ENCODE peak calls at places on chromosomes 2 and 18, in five cellular contexts. Q, L, T, O and Z are unnamed samples.

GRCh38 chr2:72561621-72562318 is 264.1 kb downstream of the EXOC6B start:
- DNase-seq in Q (no peak), L (no peak), T (no peak), O (peak; percentile 48), Z (no peak)

GRCh38 chr2:220704810-220705209 is 867.3 kb downstream of the EPHA4 start:
- DNase-seq in Q (no peak), L (no peak), T (no peak), O (no peak), Z (no peak)

GRCh38 chr2:156322681-156323211 is 9.8 kb downstream of the NR4A2 start:
- DNase-seq in Q (no peak), L (no peak), T (no peak), O (no peak), Z (no peak)

GRCh38 chr2:146597291-146597690 is 1247.5 kb upstream of the ACVR2A start:
- DNase-seq in Q (no peak), L (no peak), T (no peak), O (no peak), Z (no peak)

GRCh38 chr2:45318675-45319074 is 292.4 kb downstream of the SRBD1 start:
- DNase-seq in Q (no peak), L (no peak), T (no peak), O (no peak), Z (no peak)

GRCh38 chr18:12947355-12948054 is at the start of gene SEH1L:
- DNase-seq in Q (peak; percentile 98), L (peak; percentile 89), T (peak; percentile 100), O (peak; percentile 87), Z (peak; percentile 99)

GRCh38 chr2:70086278-70086837 is 919 bp upstream of the PCBP1 start:
- DNase-seq in Q (peak; percentile 90), L (peak; percentile 77), T (peak; percentile 87), O (peak; percentile 96), Z (peak; percentile 93)

GRCh38 chr18:25055076-25055475 is 296.9 kb downstream of the ZNF521 start:
- DNase-seq in Q (no peak), L (no peak), T (no peak), O (no peak), Z (no peak)

GRCh38 chr18:10306779-10307178 is 147.7 kb upstream of the APCDD1 start:
- DNase-seq in Q (no peak), L (no peak), T (no peak), O (no peak), Z (no peak)

GRCh38 chr2:66281980-66282379 is 152.9 kb upstream of the MEIS1 start:
- DNase-seq in Q (no peak), L (no peak), T (no peak), O (no peak), Z (no peak)

GRCh38 chr2:38146917-38147307 is 71.0 kb upstream of the CYP1B1 start:
- DNase-seq in Q (peak; percentile 65), L (peak; percentile 78), T (no peak), O (peak; percentile 25), Z (no peak)

GRCh38 chr2:110874565-110875383 is 142.4 kb downstream of the ACOXL start:
- DNase-seq in Q (peak; percentile 16), L (peak; percentile 75), T (no peak), O (no peak), Z (no peak)

GRCh38 chr2:39059366-39059952 is 61.4 kb downstream of the SOS1 start:
- DNase-seq in Q (peak; percentile 13), L (no peak), T (no peak), O (peak; percentile 62), Z (no peak)

GRCh38 chr2:217895070-217895635 is 107.6 kb downstream of the TNS1 start:
- DNase-seq in Q (no peak), L (no peak), T (no peak), O (no peak), Z (no peak)

GRCh38 chr18:21604711-21605110 is 4.2 kb upstream of the ESCO1 start:
- DNase-seq in Q (no peak), L (no peak), T (no peak), O (no peak), Z (no peak)

GRCh38 chr18:62948788-62949187 is 233.4 kb downstream of the PHLPP1 start:
- DNase-seq in Q (no peak), L (no peak), T (no peak), O (no peak), Z (no peak)

GRCh38 chr18:55880617-55881016 is 292.6 kb upstream of the TCF4 start:
- DNase-seq in Q (no peak), L (no peak), T (no peak), O (no peak), Z (no peak)

GRCh38 chr18:9617006-9617542 is 2.7 kb upstream of the PPP4R1 start:
- DNase-seq in Q (no peak), L (no peak), T (no peak), O (no peak), Z (no peak)

GRCh38 chr18:2482711-2483475 is 88.4 kb downstream of the METTL4 start:
- DNase-seq in Q (no peak), L (no peak), T (no peak), O (no peak), Z (no peak)

GRCh38 chr2:64323192-64323591 is 130.8 kb upstream of the LGALSL start:
- DNase-seq in Q (no peak), L (no peak), T (no peak), O (no peak), Z (no peak)

GRCh38 chr2:98761267-98761781 is 30.4 kb upstream of the MGAT4A start:
- DNase-seq in Q (no peak), L (no peak), T (no peak), O (peak; percentile 33), Z (no peak)

GRCh38 chr2:127208313-127208712 is 11.8 kb downstream of the CYP27C1 start:
- DNase-seq in Q (no peak), L (no peak), T (peak; percentile 45), O (no peak), Z (no peak)

GRCh38 chr18:3213231-3214059 is 6.3 kb downstream of the MYOM1 start:
- DNase-seq in Q (no peak), L (no peak), T (no peak), O (no peak), Z (no peak)

DNA sequence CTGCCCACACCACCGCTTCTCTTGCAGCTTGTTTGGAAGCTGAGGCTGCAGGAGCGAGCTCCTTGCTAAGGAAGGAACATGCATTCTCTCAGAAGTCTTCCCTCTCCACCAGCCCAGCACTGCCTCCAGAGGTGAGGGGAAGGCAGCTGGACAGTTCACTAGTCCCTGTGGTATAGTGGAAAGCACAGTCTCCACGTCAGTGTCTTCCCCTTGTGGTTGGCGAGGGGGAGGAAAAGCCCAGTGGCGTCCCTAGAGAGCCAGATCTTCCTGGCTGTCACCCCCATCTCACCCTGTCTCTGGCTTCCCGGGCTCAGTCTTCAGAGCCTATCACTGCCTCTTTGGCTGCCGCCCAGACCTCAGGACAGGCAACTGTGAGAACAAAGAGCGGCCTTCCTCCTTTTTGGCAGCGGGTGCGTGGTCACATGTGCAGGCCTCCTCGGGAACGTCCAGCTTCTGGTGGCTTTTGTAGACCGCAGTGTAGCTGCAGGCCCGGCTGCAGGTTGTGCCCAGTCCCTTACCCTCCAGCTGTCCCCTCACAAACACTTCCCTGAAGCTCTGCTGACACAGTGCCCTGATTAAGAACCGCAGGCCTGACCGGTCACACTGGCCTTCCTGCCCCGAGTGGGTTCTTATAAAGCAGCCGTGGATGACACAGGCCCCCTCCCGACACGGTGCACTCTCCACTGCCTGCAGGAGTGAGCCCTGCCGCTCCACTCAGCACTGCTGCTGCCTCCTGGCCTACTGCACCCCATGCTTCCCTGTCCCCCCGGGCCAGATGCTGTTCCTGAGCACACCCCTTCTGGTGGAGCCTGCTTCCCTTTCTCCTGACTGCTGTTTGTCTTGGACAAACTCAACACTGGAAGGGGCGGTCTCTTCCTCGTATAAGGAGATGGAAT is 90.9 kb downstream of the RNF144A start:
- DNase-seq in Q (peak; percentile 88), L (peak; percentile 16), T (peak; percentile 87), O (no peak), Z (no peak)
- H3K4me3 ChIP-seq in Q (no peak overlapping the region), L (no peak overlapping the region), T (no peak overlapping the region), O (no peak overlapping the region), Z (no peak overlapping the region)

GRCh38 chr2:31426096-31426495 is 11.6 kb upstream of the XDH start:
- DNase-seq in Q (no peak), L (no peak), T (no peak), O (no peak), Z (no peak)

GRCh38 chr2:31421634-31422033 is 7.1 kb upstream of the XDH start:
- DNase-seq in Q (no peak), L (no peak), T (no peak), O (no peak), Z (no peak)

GRCh38 chr2:31419386-31419785 is 4.8 kb upstream of the XDH start:
- DNase-seq in Q (no peak), L (no peak), T (no peak), O (no peak), Z (no peak)

GRCh38 chr2:31415421-31415820 is 879 bp upstream of the XDH start:
- DNase-seq in Q (no peak), L (no peak), T (no peak), O (no peak), Z (no peak)

DNA sequence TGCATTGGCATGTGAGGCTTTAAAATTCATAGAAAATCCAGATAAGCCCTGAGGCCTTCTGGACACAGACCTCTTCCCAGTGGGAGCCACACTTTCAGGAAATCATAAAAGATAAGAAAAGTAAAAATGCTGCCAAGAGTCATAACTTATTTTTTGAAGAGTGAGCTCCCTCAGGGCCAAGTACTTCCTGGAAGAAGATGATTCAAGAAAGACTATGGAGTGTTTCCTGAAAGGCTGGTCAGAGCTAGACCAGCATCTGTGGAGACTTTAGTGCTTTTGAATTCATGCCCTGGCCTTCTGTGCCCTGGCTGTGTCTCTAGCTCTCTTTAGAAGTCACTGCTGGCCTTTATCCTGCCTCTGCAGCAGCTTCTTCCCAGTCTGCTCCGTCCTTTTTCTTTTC is 6.4 kb upstream of the XDH start:
- DNase-seq in Q (no peak), L (no peak), T (no peak), O (no peak), Z (no peak)
- TF ChIP-seq POLR2AphosphoS5 in Q (no peak), L (no peak), T (no peak), O (no peak), Z (no peak)

GRCh38 chr18:36496022-36496421 is 198.5 kb downstream of the FHOD3 start:
- DNase-seq in Q (no peak), L (no peak), T (no peak), O (no peak), Z (no peak)

GRCh38 chr18:36492604-36493329 is 195.3 kb downstream of the FHOD3 start:
- DNase-seq in Q (no peak), L (no peak), T (no peak), O (no peak), Z (no peak)

GRCh38 chr18:36490907-36491306 is 193.4 kb downstream of the FHOD3 start:
- DNase-seq in Q (no peak), L (no peak), T (no peak), O (no peak), Z (no peak)

GRCh38 chr18:36493349-36494281 is 196.1 kb downstream of the FHOD3 start:
- DNase-seq in Q (no peak), L (no peak), T (no peak), O (peak; percentile 58), Z (no peak)
- H3K4me3 ChIP-seq in Q (no peak overlapping the region), L (no peak overlapping the region), T (no peak overlapping the region), O (no peak overlapping the region), Z (no peak overlapping the region)

GRCh38 chr2:112915300-112916144 is 4.6 kb downstream of the IL37 start:
- DNase-seq in Q (no peak), L (no peak), T (no peak), O (no peak), Z (peak; percentile 34)

GRCh38 chr2:112912403-112912802 is 1.4 kb downstream of the IL37 start:
- DNase-seq in Q (no peak), L (no peak), T (no peak), O (no peak), Z (no peak)

GRCh38 chr2:112917856-112918255 is 6.9 kb downstream of the IL37 start:
- DNase-seq in Q (no peak), L (no peak), T (no peak), O (no peak), Z (no peak)

GRCh38 chr2:112916145-112916571 is 5.2 kb downstream of the IL37 start:
- DNase-seq in Q (no peak), L (no peak), T (no peak), O (no peak), Z (no peak)

GRCh38 chr2:112916625-112917024 is 5.7 kb downstream of the IL37 start:
- DNase-seq in Q (no peak), L (no peak), T (no peak), O (no peak), Z (no peak)
- TF ChIP-seq POLR2AphosphoS5 in Q (no peak), L (no peak), T (no peak), O (no peak), Z (no peak)